ENCODE peak calls at places on chromosomes 11 and 22, in four cellular contexts. O is astrocyte, W is upper lobe of right lung, F is GM20000. E is an unnamed sample.

GRCh38 chr11:113475160-113475761 is at the start of gene DRD2:
- DNase-seq in O (no peak), W (no peak), F (no peak), E (no peak)

GRCh38 chr22:17158568-17159503 is at the start of gene HDHD5:
- DNase-seq in O (peak), W (peak), F (peak), E (peak)

GRCh38 chr11:26858098-26858497 is 135.8 kb upstream of the FIBIN start:
- DNase-seq in O (no peak), W (no peak), F (no peak), E (no peak)

GRCh38 chr11:43401252-43401651 is 42.5 kb downstream of the TTC17 start:
- DNase-seq in O (no peak), W (no peak), F (no peak), E (no peak)

GRCh38 chr11:68904458-68904847 is 762 bp downstream of the IGHMBP2 start:
- DNase-seq in O (no peak), W (no peak), F (peak), E (no peak)

GRCh38 chr11:67268036-67268683 is 1.9 kb downstream of the GRK2 start:
- DNase-seq in O (no peak), W (peak), F (peak), E (no peak)

GRCh38 chr11:45264839-45265515 is 21.2 kb downstream of the SYT13 start:
- DNase-seq in O (peak), W (no peak), F (no peak), E (peak)

GRCh38 chr11:77206264-77207018 is 78.4 kb downstream of the MYO7A start:
- DNase-seq in O (no peak), W (peak), F (no peak), E (no peak)

GRCh38 chr11:12625438-12626071 is 48.7 kb upstream of the TEAD1 start:
- DNase-seq in O (peak), W (no peak), F (no peak), E (peak)

GRCh38 chr22:39873963-39874362 is 19.6 kb downstream of the ENTHD1 start:
- DNase-seq in O (no peak), W (no peak), F (no peak), E (no peak)

GRCh38 chr22:18070556-18071306 is 7.1 kb upstream of the PEX26 start:
- DNase-seq in O (no peak), W (peak), F (no peak), E (no peak)

GRCh38 chr11:120303004-120303637 is 22.0 kb upstream of the TLCD5 start:
- DNase-seq in O (peak), W (no peak), F (peak), E (peak)

GRCh38 chr11:27613670-27613950 is 86.6 kb downstream of the BDNF start:
- DNase-seq in O (no peak), W (no peak), F (no peak), E (no peak)

GRCh38 chr11:123653405-123653996 is 923 bp downstream of the SCN3B start:
- DNase-seq in O (no peak), W (no peak), F (no peak), E (no peak)

GRCh38 chr11:44305643-44306468 is 4.1 kb downstream of the ALX4 start:
- DNase-seq in O (no peak), W (peak), F (peak), E (no peak)

GRCh38 chr11:45225277-45225676 is 60.9 kb downstream of the SYT13 start:
- DNase-seq in O (no peak), W (no peak), F (no peak), E (no peak)

GRCh38 chr22:45867118-45867905 is 109.7 kb downstream of the WNT7B start:
- DNase-seq in O (no peak), W (peak), F (peak), E (no peak)

GRCh38 chr11:637593-638507 is 781 bp downstream of the DRD4 start:
- DNase-seq in O (no peak), W (no peak), F (no peak), E (no peak)

GRCh38 chr11:23423119-23423518 is 562.8 kb upstream of the CCDC179 start:
- DNase-seq in O (peak), W (no peak), F (no peak), E (no peak)

GRCh38 chr22:41831828-41832552 is 915 bp upstream of the SREBF2 start:
- DNase-seq in O (peak), W (no peak), F (no peak), E (no peak)

GRCh38 chr11:108906329-108906728 is 241.5 kb downstream of the DDX10 start:
- DNase-seq in O (peak), W (no peak), F (no peak), E (peak)

GRCh38 chr22:43186272-43187170 is at the start of gene TTLL12:
- DNase-seq in O (no peak), W (peak), F (peak), E (peak)

GRCh38 chr11:83508804-83509203 is 222.6 kb upstream of the CCDC90B start:
- DNase-seq in O (no peak), W (no peak), F (no peak), E (peak)

GRCh38 chr11:11420512-11420911 is 67.5 kb upstream of the CSNK2A3 start:
- DNase-seq in O (no peak), W (no peak), F (no peak), E (no peak)

GRCh38 chr22:44365196-44365802 is 52.5 kb upstream of the SHISAL1 start:
- DNase-seq in O (peak), W (peak), F (no peak), E (no peak)

GRCh38 chr22:38946771-38947170 is 10.6 kb upstream of the APOBEC3A start:
- DNase-seq in O (no peak), W (no peak), F (no peak), E (no peak)

GRCh38 chr11:134399996-134400395 is 12.0 kb downstream of the B3GAT1 start:
- DNase-seq in O (no peak), W (no peak), F (no peak), E (no peak)

GRCh38 chr11:11192541-11192940 is 160.5 kb downstream of the CSNK2A3 start:
- DNase-seq in O (no peak), W (no peak), F (no peak), E (no peak)

GRCh38 chr22:48489551-48490512 is 1337.8 kb downstream of the BRD1 start:
- DNase-seq in O (peak), W (peak), F (peak), E (no peak)

GRCh38 chr11:116400081-116400480 is 372.7 kb downstream of the BUD13 start:
- DNase-seq in O (no peak), W (no peak), F (no peak), E (no peak)

GRCh38 chr22:44525872-44526271 is 27.8 kb upstream of the RTL6 start:
- DNase-seq in O (no peak), W (no peak), F (no peak), E (no peak)

GRCh38 chr11:1529774-1530173 is 42.3 kb downstream of the DUSP8 start:
- DNase-seq in O (no peak), W (no peak), F (no peak), E (no peak)

GRCh38 chr11:9776203-9776602 is 112.3 kb downstream of the SWAP70 start:
- DNase-seq in O (no peak), W (no peak), F (no peak), E (no peak)

GRCh38 chr11:132576706-132577105 is 955.6 kb downstream of the OPCML start:
- DNase-seq in O (peak), W (no peak), F (no peak), E (peak)

GRCh38 chr22:47166446-47167016 is 404.1 kb downstream of the TBC1D22A start:
- DNase-seq in O (no peak), W (peak), F (no peak), E (no peak)

GRCh38 chr11:85595285-85595884 is 31.8 kb downstream of the DLG2 start:
- DNase-seq in O (peak), W (no peak), F (peak), E (peak)

GRCh38 chr11:59616396-59616982 is 915 bp upstream of the OSBP start:
- DNase-seq in O (no peak), W (peak), F (no peak), E (no peak)

GRCh38 chr11:33179431-33179830 is 18.2 kb upstream of the CSTF3 start:
- DNase-seq in O (no peak), W (no peak), F (no peak), E (no peak)

GRCh38 chr11:102664001-102664752 is 39.0 kb upstream of the MMP20 start:
- DNase-seq in O (no peak), W (no peak), F (no peak), E (no peak)
- TF ChIP-seq CTCF in O (no peak), W (no peak), F (peak), E (no peak)

DNA sequence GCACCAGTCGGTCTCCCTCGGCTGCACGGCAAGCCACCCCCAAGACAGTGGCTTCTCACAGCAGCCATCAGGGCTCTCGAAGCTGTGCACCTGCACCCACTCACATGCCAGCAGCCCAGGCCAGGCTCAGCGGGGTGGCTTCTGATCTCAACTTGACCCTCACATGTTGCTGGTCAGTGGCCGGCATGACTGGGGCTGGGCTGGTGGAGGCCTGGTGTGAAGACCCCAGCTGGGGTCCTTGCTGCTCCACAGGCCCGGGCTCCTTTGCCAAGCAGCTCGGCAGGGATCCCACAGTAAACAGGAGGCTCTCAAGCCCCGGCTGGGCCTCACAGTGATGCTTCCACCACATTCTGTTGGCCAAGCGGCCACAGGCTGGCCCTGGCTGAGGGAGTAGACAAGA is 128.2 kb downstream of the BRD1 start:
- DNase-seq in O (no peak), W (no peak), F (no peak), E (no peak)
- TF ChIP-seq CTCF in O (no peak), W (no peak), F (no peak), E (no peak)

GRCh38 chr22:30423296-30423958 is 2.1 kb upstream of the MTFP1 start:
- DNase-seq in O (no peak), W (peak), F (no peak), E (no peak)
- TF ChIP-seq CTCF in O (peak), W (no peak), F (no peak), E (no peak)

DNA sequence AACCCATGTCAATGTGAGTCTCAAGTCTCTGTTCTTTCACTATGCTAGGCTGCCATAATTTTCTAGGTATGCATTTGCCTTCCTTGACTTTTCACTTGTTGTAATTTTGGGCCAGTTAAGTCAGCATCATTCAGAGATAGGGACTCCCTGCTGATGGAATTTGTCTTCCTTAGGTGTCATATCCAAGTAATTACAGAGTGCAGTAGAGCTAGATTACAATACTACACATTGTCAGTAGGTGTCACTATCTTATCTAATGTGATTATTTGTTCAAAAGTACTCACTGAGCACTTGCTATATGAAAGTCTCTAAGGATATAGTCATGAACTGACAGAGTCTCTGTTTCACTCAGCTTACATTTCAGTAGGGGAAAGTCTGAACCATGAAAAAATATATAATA is 25.0 kb upstream of the SYN3 start:
- DNase-seq in O (no peak), W (no peak), F (peak), E (peak)
- TF ChIP-seq CTCF in O (no peak), W (peak), F (no peak), E (peak)

DNA sequence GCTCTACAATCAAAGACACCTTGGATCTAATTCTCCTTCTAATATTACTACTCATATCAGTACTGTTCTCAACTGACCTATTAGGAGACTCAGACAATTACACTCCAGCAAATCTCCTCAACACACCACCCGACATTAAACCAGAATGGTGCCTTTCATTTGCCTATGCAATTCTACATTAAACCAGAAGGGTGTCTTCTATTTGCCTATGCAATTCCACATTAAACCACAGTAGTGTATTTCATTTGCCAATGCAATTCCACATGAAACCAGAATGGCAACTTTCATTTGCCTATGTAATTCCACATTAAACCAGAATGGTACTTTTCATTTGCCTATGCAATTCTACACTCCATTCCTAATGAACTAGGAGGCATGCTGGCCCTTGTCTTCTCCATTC is 15.3 kb upstream of the APOL3 start:
- DNase-seq in O (no peak), W (no peak), F (no peak), E (no peak)
- TF ChIP-seq CTCF in O (no peak), W (no peak), F (no peak), E (no peak)

GRCh38 chr11:70117567-70118194 is 39.6 kb downstream of the ANO1 start:
- DNase-seq in O (no peak), W (no peak), F (no peak), E (no peak)
- TF ChIP-seq CTCF in O (no peak), W (no peak), F (no peak), E (no peak)

DNA sequence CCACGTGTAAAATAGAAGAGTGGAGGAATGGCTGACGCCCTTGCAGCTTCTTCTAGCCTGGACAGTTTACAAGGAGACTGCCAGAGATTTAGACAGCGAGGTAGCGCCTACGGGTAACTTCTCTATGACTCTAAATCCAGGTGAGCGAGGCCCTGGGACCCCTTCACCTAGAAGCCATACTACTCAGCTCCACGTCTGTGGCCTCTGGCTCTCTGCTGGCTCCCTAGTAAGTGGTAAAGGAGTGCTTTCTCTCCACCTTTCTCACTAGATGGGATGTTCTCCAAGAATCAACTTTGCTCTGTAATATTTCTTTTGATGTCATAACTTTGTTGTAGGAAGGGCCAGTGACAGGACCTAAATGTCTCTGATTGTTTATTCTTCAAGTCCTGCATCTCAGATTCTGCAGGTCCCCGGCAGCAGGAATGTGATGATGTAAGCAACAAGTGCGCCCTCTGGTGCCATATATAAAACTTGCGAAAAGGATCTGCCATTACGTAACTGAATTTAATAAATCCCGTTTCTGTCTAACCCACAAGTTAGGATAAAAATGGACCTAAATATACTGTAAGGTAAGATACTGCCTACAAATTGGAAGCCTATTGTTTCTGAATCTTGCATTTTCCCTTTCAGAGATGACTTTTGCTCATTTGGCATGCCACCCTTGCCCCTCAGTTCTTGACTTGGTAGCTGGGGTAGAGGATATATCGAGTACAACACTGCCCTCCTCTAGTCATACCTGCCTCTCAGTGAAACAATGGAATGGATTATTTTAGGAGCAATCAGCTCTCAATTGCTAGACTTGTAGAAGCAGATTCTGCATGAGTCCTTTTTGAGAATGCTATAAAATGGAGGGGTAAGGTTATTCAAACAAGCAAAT is 11.0 kb upstream of the PTPN5 start:
- DNase-seq in O (peak), W (no peak), F (peak), E (peak)
- TF ChIP-seq CTCF in O (peak), W (peak), F (peak), E (peak)

E was measured in MCF 10A.